ENCODE peak calls at places on chromosomes 12 and 14, in seven cellular contexts. One of them, this sample, is unnamed.

GRCh38 chr14:75826599-75826998 is 155.2 kb downstream of the TGFB3 start:
- DNase-seq in left ventricle myocardium inferior: no peak
- DNase-seq in BJ: no peak
- DNase-seq in MM.1S: no peak
- DNase-seq in cardiac fibroblast: no peak
- DNase-seq in breast epithelium: no peak
- DNase-seq in GM10248: no peak
- DNase-seq in this sample: no peak

GRCh38 chr12:122422769-122423257 is 344 bp upstream of the CLIP1 start:
- DNase-seq in left ventricle myocardium inferior: peak; percentile 15
- DNase-seq in BJ: no peak
- DNase-seq in MM.1S: peak; percentile 33
- DNase-seq in cardiac fibroblast: peak; percentile 45
- DNase-seq in breast epithelium: no peak
- DNase-seq in GM10248: no peak
- DNase-seq in this sample: no peak

GRCh38 chr12:108890208-108890607 is 10.3 kb downstream of the DAO start:
- DNase-seq in left ventricle myocardium inferior: no peak
- DNase-seq in BJ: no peak
- DNase-seq in MM.1S: peak; percentile 15
- DNase-seq in cardiac fibroblast: peak; percentile 14
- DNase-seq in breast epithelium: no peak
- DNase-seq in GM10248: no peak
- DNase-seq in this sample: no peak

GRCh38 chr12:29354954-29355353 is 26.0 kb downstream of the ERGIC2 start:
- DNase-seq in left ventricle myocardium inferior: no peak
- DNase-seq in BJ: no peak
- DNase-seq in MM.1S: no peak
- DNase-seq in cardiac fibroblast: no peak
- DNase-seq in breast epithelium: no peak
- DNase-seq in GM10248: no peak
- DNase-seq in this sample: no peak

GRCh38 chr12:87995581-87996178 is 33.5 kb downstream of the C12orf50 start:
- DNase-seq in left ventricle myocardium inferior: peak; percentile 23
- DNase-seq in BJ: peak; percentile 12
- DNase-seq in MM.1S: peak; percentile 47
- DNase-seq in cardiac fibroblast: peak; percentile 83
- DNase-seq in breast epithelium: no peak
- DNase-seq in GM10248: peak; percentile 26
- DNase-seq in this sample: peak; percentile 52

GRCh38 chr12:101838628-101839323 is 8.0 kb upstream of the GNPTAB start:
- DNase-seq in left ventricle myocardium inferior: no peak
- DNase-seq in BJ: no peak
- DNase-seq in MM.1S: peak; percentile 34
- DNase-seq in cardiac fibroblast: no peak
- DNase-seq in breast epithelium: no peak
- DNase-seq in GM10248: no peak
- DNase-seq in this sample: no peak

GRCh38 chr14:24059841-24060388 is 8.1 kb downstream of the CARMIL3 start:
- DNase-seq in left ventricle myocardium inferior: no peak
- DNase-seq in BJ: no peak
- DNase-seq in MM.1S: no peak
- DNase-seq in cardiac fibroblast: no peak
- DNase-seq in breast epithelium: no peak
- DNase-seq in GM10248: no peak
- DNase-seq in this sample: no peak

GRCh38 chr14:61598980-61599379 is 96.3 kb upstream of the HIF1A start:
- DNase-seq in left ventricle myocardium inferior: no peak
- DNase-seq in BJ: no peak
- DNase-seq in MM.1S: peak; percentile 65
- DNase-seq in cardiac fibroblast: peak; percentile 65
- DNase-seq in breast epithelium: no peak
- DNase-seq in GM10248: no peak
- DNase-seq in this sample: no peak

GRCh38 chr14:61247935-61248334 is 33.2 kb downstream of the TMEM30B start:
- DNase-seq in left ventricle myocardium inferior: no peak
- DNase-seq in BJ: no peak
- DNase-seq in MM.1S: no peak
- DNase-seq in cardiac fibroblast: no peak
- DNase-seq in breast epithelium: no peak
- DNase-seq in GM10248: no peak
- DNase-seq in this sample: no peak

GRCh38 chr12:76586764-76587395 is 27.3 kb upstream of the OSBPL8 start:
- DNase-seq in left ventricle myocardium inferior: no peak
- DNase-seq in BJ: no peak
- DNase-seq in MM.1S: peak; percentile 56
- DNase-seq in cardiac fibroblast: peak; percentile 74
- DNase-seq in breast epithelium: no peak
- DNase-seq in GM10248: peak; percentile 20
- DNase-seq in this sample: no peak

GRCh38 chr14:32050839-32051238 is 26.3 kb upstream of the ARHGAP5 start:
- DNase-seq in left ventricle myocardium inferior: no peak
- DNase-seq in BJ: no peak
- DNase-seq in MM.1S: no peak
- DNase-seq in cardiac fibroblast: no peak
- DNase-seq in breast epithelium: no peak
- DNase-seq in GM10248: no peak
- DNase-seq in this sample: no peak

GRCh38 chr14:97723834-97724770 is 926.9 kb downstream of the VRK1 start:
- DNase-seq in left ventricle myocardium inferior: no peak
- DNase-seq in BJ: no peak
- DNase-seq in MM.1S: no peak
- DNase-seq in cardiac fibroblast: no peak
- DNase-seq in breast epithelium: no peak
- DNase-seq in GM10248: no peak
- DNase-seq in this sample: no peak

GRCh38 chr14:64612021-64612380 is 62.2 kb downstream of the PPP1R36 start:
- DNase-seq in left ventricle myocardium inferior: no peak
- DNase-seq in BJ: peak; percentile 51
- DNase-seq in MM.1S: no peak
- DNase-seq in cardiac fibroblast: peak; percentile 78
- DNase-seq in breast epithelium: no peak
- DNase-seq in GM10248: no peak
- DNase-seq in this sample: no peak

GRCh38 chr12:114501474-114501807 is 95.5 kb upstream of the TBX5 start:
- DNase-seq in left ventricle myocardium inferior: no peak
- DNase-seq in BJ: no peak
- DNase-seq in MM.1S: no peak
- DNase-seq in cardiac fibroblast: no peak
- DNase-seq in breast epithelium: no peak
- DNase-seq in GM10248: no peak
- DNase-seq in this sample: no peak

GRCh38 chr14:94582199-94582750 is 1.0 kb downstream of the SERPINA5 start:
- DNase-seq in left ventricle myocardium inferior: no peak
- DNase-seq in BJ: no peak
- DNase-seq in MM.1S: no peak
- DNase-seq in cardiac fibroblast: no peak
- DNase-seq in breast epithelium: no peak
- DNase-seq in GM10248: no peak
- DNase-seq in this sample: no peak

GRCh38 chr14:103735439-103735814 is 19.8 kb downstream of the ZFYVE21 start:
- DNase-seq in left ventricle myocardium inferior: no peak
- DNase-seq in BJ: no peak
- DNase-seq in MM.1S: no peak
- DNase-seq in cardiac fibroblast: no peak
- DNase-seq in breast epithelium: no peak
- DNase-seq in GM10248: no peak
- DNase-seq in this sample: no peak

DNA sequence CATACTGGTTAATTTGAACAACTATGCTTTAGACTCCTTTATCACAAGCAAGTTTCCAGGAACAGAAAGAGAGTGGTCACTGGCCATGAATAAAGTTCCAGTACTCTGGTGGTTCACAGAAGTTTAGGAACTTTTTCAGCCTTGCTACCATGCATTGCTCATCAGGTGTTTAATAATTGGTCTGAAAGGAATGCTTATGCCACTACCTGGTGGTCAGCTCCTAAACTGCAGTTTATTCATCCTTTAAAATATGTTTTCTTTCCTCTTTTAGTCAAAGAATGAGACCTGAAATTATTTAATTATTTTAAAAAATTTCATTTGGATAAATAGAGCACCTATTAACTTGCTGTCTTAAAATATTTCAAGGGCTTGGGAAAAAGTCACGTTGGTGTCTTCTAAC is 260.1 kb upstream of the OR4E1 start:
- DNase-seq in left ventricle myocardium inferior: no peak
- DNase-seq in BJ: no peak
- DNase-seq in MM.1S: no peak
- DNase-seq in cardiac fibroblast: no peak
- DNase-seq in breast epithelium: no peak
- DNase-seq in GM10248: no peak
- DNase-seq in this sample: no peak
- TF ChIP-seq CTCF in left ventricle myocardium inferior: no peak
- TF ChIP-seq CTCF in BJ: no peak
- TF ChIP-seq CTCF in MM.1S: peak; percentile 26
- TF ChIP-seq CTCF in cardiac fibroblast: no peak
- TF ChIP-seq CTCF in breast epithelium: no peak
- TF ChIP-seq CTCF in GM10248: no peak
- TF ChIP-seq CTCF in this sample: no peak

GRCh38 chr12:124334976-124335375 is 40.1 kb downstream of the RFLNA start:
- DNase-seq in left ventricle myocardium inferior: no peak
- DNase-seq in BJ: no peak
- DNase-seq in MM.1S: no peak
- DNase-seq in cardiac fibroblast: no peak
- DNase-seq in breast epithelium: no peak
- DNase-seq in GM10248: no peak
- DNase-seq in this sample: no peak

GRCh38 chr12:124332900-124333299 is 38.0 kb downstream of the RFLNA start:
- DNase-seq in left ventricle myocardium inferior: no peak
- DNase-seq in BJ: no peak
- DNase-seq in MM.1S: no peak
- DNase-seq in cardiac fibroblast: no peak
- DNase-seq in breast epithelium: no peak
- DNase-seq in GM10248: no peak
- DNase-seq in this sample: no peak

GRCh38 chr12:124333724-124334123 is 38.8 kb downstream of the RFLNA start:
- DNase-seq in left ventricle myocardium inferior: no peak
- DNase-seq in BJ: no peak
- DNase-seq in MM.1S: no peak
- DNase-seq in cardiac fibroblast: no peak
- DNase-seq in breast epithelium: no peak
- DNase-seq in GM10248: no peak
- DNase-seq in this sample: no peak

GRCh38 chr12:124334266-124334665 is 39.4 kb downstream of the RFLNA start:
- DNase-seq in left ventricle myocardium inferior: no peak
- DNase-seq in BJ: no peak
- DNase-seq in MM.1S: no peak
- DNase-seq in cardiac fibroblast: no peak
- DNase-seq in breast epithelium: no peak
- DNase-seq in GM10248: no peak
- DNase-seq in this sample: no peak

DNA sequence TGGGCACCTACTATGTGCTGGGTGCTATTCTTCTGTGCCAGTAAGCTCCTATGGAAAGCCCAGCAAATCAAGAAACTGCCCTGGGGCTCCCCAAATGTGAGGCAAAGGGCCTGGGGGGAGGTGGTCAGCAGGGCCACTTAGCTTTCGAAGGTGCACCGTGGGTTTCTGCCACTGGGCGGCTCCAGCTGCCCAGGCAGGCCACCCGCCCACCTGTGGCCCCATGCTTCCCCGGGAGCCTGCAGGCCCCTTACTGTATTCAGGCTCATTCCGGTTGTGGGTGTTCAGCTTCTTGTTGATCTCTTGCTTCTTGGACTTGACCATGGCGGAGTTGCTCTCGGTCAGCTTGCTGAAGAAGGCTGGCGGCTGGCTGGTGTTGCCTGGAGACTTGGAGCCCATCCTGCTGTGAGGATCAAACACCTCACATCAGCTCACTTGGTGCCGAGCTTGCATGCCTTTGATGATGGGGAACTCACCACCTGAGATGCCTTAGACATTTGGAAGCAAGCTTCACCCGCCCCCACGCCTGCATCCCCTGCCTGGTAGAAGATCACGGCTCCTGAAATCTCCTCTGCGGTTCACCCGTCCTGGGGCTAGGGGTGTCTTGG is 37.3 kb downstream of the RFLNA start:
- DNase-seq in left ventricle myocardium inferior: no peak
- DNase-seq in BJ: no peak
- DNase-seq in MM.1S: no peak
- DNase-seq in cardiac fibroblast: no peak
- DNase-seq in breast epithelium: no peak
- DNase-seq in GM10248: no peak
- DNase-seq in this sample: no peak
- TF ChIP-seq CTCF in left ventricle myocardium inferior: peak; percentile 27
- TF ChIP-seq CTCF in BJ: peak; percentile 23
- TF ChIP-seq CTCF in MM.1S: no peak
- TF ChIP-seq CTCF in cardiac fibroblast: peak; percentile 35
- TF ChIP-seq CTCF in breast epithelium: peak; percentile 15
- TF ChIP-seq CTCF in GM10248: no peak
- TF ChIP-seq CTCF in this sample: no peak

GRCh38 chr14:79557309-79557708 is 654.0 kb downstream of the DIO2 start:
- DNase-seq in left ventricle myocardium inferior: no peak
- DNase-seq in BJ: no peak
- DNase-seq in MM.1S: no peak
- DNase-seq in cardiac fibroblast: no peak
- DNase-seq in breast epithelium: no peak
- DNase-seq in GM10248: no peak
- DNase-seq in this sample: no peak
- TF ChIP-seq CTCF in left ventricle myocardium inferior: no peak
- TF ChIP-seq CTCF in BJ: no peak
- TF ChIP-seq CTCF in MM.1S: no peak
- TF ChIP-seq CTCF in cardiac fibroblast: no peak
- TF ChIP-seq CTCF in breast epithelium: no peak
- TF ChIP-seq CTCF in GM10248: no peak
- TF ChIP-seq CTCF in this sample: no peak

DNA sequence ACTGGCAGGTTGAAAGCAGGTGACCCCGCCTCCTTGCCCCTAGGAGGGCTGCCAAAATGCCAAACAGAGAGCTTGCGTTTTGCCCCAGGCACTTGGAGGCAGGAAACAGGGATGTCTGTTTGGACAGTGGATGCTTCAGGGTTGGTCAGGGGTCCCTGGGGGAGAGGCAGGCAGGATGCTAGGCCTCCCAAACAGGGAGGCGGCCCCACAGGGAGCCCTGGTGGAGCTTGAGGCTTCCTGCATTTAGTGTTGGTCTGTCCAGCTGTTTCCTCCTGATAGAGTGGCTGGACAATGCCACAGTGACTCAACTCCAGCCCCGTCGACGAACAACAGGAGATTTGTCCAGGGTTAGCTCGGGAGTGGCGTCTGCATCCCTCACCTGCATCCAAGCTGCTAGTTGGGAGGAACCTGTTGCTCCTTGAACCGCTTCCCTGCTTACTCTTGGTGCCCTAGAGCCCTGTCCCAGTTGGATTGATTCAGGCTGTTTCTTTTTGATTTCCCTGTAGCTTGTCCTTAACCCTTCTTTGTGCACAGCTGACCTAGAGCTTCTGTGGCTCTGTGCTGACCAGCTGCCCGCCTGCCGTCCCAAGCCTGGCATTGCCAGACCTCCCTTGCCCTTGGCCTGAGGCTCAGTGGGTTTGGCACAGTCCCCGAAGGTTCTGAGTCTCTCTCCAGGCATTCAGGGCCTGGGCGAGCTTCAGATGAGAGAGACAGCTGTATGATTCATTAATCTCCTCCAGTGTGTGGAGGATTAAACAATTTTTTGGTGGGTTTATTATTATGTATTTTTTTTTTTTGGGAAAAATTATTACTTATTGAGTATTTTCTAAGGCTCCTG is 45.9 kb downstream of the TSPAN9 start:
- DNase-seq in left ventricle myocardium inferior: peak; percentile 65
- DNase-seq in BJ: no peak
- DNase-seq in MM.1S: no peak
- DNase-seq in cardiac fibroblast: peak; percentile 71
- DNase-seq in breast epithelium: no peak
- DNase-seq in GM10248: no peak
- DNase-seq in this sample: peak; percentile 88
- TF ChIP-seq CTCF in left ventricle myocardium inferior: peak; percentile 40
- TF ChIP-seq CTCF in BJ: peak; percentile 37
- TF ChIP-seq CTCF in MM.1S: no peak
- TF ChIP-seq CTCF in cardiac fibroblast: peak; percentile 62
- TF ChIP-seq CTCF in breast epithelium: no peak
- TF ChIP-seq CTCF in GM10248: no peak
- TF ChIP-seq CTCF in this sample: no peak

This sample was measured in lower leg skin.